ENCODE peak calls at places on chromosomes 6 and 20, in four cellular contexts. S is AG09309, D is upper lobe of left lung, E is fibroblast of lung. O is an unnamed sample.
A peak's percentile ranks its signal among the peaks of the same experiment; 100 is the strongest.

GRCh38 chr20:19079536-19080299 is 132.7 kb upstream of the SLC24A3 start:
- DNase-seq in S (no peak), D (no peak), E (peak; percentile 3), O (no peak)

GRCh38 chr6:62891065-62891647 is 320.1 kb upstream of the FKBP1C start:
- DNase-seq in S (no peak), D (no peak), E (no peak), O (no peak)

GRCh38 chr20:2814587-2815051 is at the start of gene C20orf141:
- DNase-seq in S (peak; percentile 97), D (no peak), E (peak; percentile 96), O (no peak)

GRCh38 chr6:5751525-5752252 is 255.0 kb downstream of the NRN1 start:
- DNase-seq in S (no peak), D (no peak), E (no peak), O (no peak)

GRCh38 chr20:44012466-44013226 is 98.0 kb downstream of the TOX2 start:
- DNase-seq in S (no peak), D (no peak), E (no peak), O (no peak)

GRCh38 chr6:33668914-33669313 is 42.6 kb downstream of the UQCC2 start:
- DNase-seq in S (no peak), D (peak; percentile 88), E (no peak), O (no peak)

GRCh38 chr6:146224988-146225387 is 196.1 kb downstream of the GRM1 start:
- DNase-seq in S (no peak), D (no peak), E (no peak), O (no peak)

GRCh38 chr6:41934278-41935189 is 7.1 kb downstream of the CCND3 start:
- DNase-seq in S (no peak), D (no peak), E (no peak), O (no peak)

GRCh38 chr6:149925974-149926777 is 3.3 kb upstream of the RAET1G start:
- DNase-seq in S (peak; percentile 25), D (no peak), E (peak; percentile 74), O (peak; percentile 93)

GRCh38 chr6:138188278-138188923 is 26.7 kb downstream of the ARFGEF3 start:
- DNase-seq in S (no peak), D (no peak), E (no peak), O (no peak)

GRCh38 chr20:23770384-23770783 is 19.6 kb upstream of the CST1 start:
- DNase-seq in S (no peak), D (no peak), E (no peak), O (no peak)

GRCh38 chr20:56359212-56360132 is 698 bp downstream of the FAM210B start:
- DNase-seq in S (no peak), D (peak; percentile 84), E (peak; percentile 73), O (peak; percentile 56)

GRCh38 chr6:125867483-125867935 is 76.7 kb downstream of the NCOA7 start:
- DNase-seq in S (peak; percentile 83), D (no peak), E (peak; percentile 63), O (no peak)

GRCh38 chr6:112639436-112639835 is 292.3 kb downstream of the RFPL4B start:
- DNase-seq in S (peak; percentile 76), D (no peak), E (peak; percentile 86), O (no peak)

GRCh38 chr6:108100003-108100402 is 25.5 kb upstream of the OSTM1 start:
- DNase-seq in S (no peak), D (no peak), E (no peak), O (no peak)

GRCh38 chr6:6927437-6928361 is 180.1 kb upstream of the RREB1 start:
- DNase-seq in S (no peak), D (peak; percentile 51), E (peak; percentile 40), O (no peak)

GRCh38 chr20:17491041-17491440 is 40.1 kb downstream of the BFSP1 start:
- DNase-seq in S (no peak), D (no peak), E (no peak), O (no peak)

GRCh38 chr6:21741221-21742109 is 147.9 kb downstream of the SOX4 start:
- DNase-seq in S (no peak), D (no peak), E (peak; percentile 32), O (no peak)

GRCh38 chr6:105482227-105482839 is 79.5 kb upstream of the PREP start:
- DNase-seq in S (peak; percentile 35), D (no peak), E (peak; percentile 76), O (no peak)

GRCh38 chr6:112330071-112330876 is 16.9 kb upstream of the RFPL4B start:
- DNase-seq in S (no peak), D (no peak), E (peak; percentile 25), O (no peak)

GRCh38 chr6:138229072-138229471 is 10.8 kb upstream of the PBOV1 start:
- DNase-seq in S (no peak), D (no peak), E (no peak), O (no peak)

GRCh38 chr20:674936-675452 is 608 bp downstream of the SCRT2 start:
- DNase-seq in S (no peak), D (no peak), E (no peak), O (no peak)

GRCh38 chr6:78623567-78623966 is 243.8 kb upstream of the IRAK1BP1 start:
- DNase-seq in S (no peak), D (no peak), E (no peak), O (no peak)

GRCh38 chr6:138005846-138006245 is 101.4 kb downstream of the PERP start:
- DNase-seq in S (no peak), D (no peak), E (no peak), O (no peak)

GRCh38 chr6:2616796-2617195 is 133.9 kb downstream of the MYLK4 start:
- DNase-seq in S (no peak), D (no peak), E (no peak), O (no peak)

GRCh38 chr6:3403244-3404154 is 53.4 kb downstream of the SLC22A23 start:
- DNase-seq in S (no peak), D (no peak), E (no peak), O (peak; percentile 88)

GRCh38 chr20:2042400-2042799 is 48.5 kb upstream of the PDYN start:
- DNase-seq in S (peak; percentile 10), D (no peak), E (peak; percentile 1), O (no peak)

GRCh38 chr20:61529354-61529753 is 277.3 kb downstream of the CDH4 start:
- DNase-seq in S (no peak), D (no peak), E (no peak), O (no peak)

GRCh38 chr20:35560541-35560940 is 18.7 kb downstream of the ERGIC3 start:
- DNase-seq in S (no peak), D (no peak), E (no peak), O (peak; percentile 49)

GRCh38 chr6:28399370-28400121 is at the start of gene ZSCAN12:
- DNase-seq in S (peak; percentile 41), D (peak; percentile 96), E (peak; percentile 94), O (peak; percentile 79)

DNA sequence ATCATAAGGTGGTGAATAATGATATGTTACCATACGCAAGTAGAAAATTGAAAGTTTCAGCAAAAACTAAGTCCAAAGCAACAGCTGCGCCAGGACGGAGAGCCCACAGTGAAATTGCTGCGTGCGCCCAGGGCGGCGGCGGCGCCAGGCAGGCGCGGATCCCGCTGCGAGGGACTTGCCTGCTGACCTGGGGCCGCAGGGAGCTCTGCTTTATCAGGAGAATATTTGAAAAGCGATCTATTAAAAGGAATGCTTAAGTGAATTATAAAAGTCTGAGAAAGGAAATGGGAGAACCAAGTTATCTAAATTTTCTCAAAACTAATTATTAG is 85.4 kb downstream of the THBS2 start:
- DNase-seq in S (no peak), D (no peak), E (no peak), O (no peak)
- H3K4me3 ChIP-seq in S (no peak overlapping the region), D (no peak overlapping the region), E (no peak overlapping the region), O (no peak overlapping the region)

GRCh38 chr6:71403422-71404134 is 115.0 kb downstream of the OGFRL1 start:
- DNase-seq in S (no peak), D (no peak), E (peak; percentile 38), O (no peak)

GRCh38 chr6:71402101-71402500 is 113.5 kb downstream of the OGFRL1 start:
- DNase-seq in S (no peak), D (no peak), E (no peak), O (no peak)

GRCh38 chr6:71404967-71405278 is 116.3 kb downstream of the OGFRL1 start:
- DNase-seq in S (no peak), D (no peak), E (no peak), O (no peak)

GRCh38 chr6:71405416-71405815 is 116.8 kb downstream of the OGFRL1 start:
- DNase-seq in S (no peak), D (no peak), E (no peak), O (no peak)

DNA sequence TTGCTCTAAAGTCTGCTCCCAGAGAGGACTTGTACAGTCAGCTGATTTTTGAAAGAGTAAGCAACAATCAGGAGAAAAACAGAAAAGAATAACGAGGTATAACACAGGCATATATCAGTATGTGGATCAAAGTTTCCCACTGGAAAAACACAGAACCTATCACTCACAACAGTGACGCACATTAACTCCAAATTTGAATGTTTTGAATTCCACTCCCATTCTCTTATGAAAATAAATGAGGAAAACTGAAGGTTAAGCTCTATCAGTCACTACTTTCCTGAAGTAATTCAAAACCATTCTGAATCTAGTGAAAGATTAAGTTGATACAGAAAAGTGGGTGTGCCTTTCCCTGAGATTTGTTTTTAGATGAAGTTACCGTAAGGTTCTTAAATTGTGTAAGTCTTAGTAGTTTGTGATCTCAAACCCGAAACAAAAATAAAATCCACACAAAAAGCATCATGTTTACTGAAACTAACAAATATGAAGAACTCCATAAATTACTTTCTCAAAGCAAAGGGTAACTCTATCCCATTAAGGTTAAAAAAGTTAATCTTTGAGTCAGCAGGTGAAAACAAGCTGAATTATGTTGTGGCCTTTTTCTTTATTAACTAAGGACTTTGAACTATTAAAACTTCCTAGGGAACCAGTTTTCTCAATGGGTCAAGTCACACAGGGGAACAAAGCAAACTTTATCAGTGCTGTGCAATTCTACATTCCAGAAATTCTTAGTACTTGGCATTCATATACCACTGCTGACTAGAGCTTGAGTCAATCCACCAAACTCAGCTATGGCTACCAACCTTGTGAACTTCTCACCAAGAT is 115.7 kb downstream of the OGFRL1 start:
- DNase-seq in S (no peak), D (no peak), E (peak; percentile 64), O (no peak)
- H3K4me3 ChIP-seq in S (no peak overlapping the region), D (peak overlapping the region; percentile 9), E (no peak overlapping the region), O (peak overlapping the region; percentile 30)

DNA sequence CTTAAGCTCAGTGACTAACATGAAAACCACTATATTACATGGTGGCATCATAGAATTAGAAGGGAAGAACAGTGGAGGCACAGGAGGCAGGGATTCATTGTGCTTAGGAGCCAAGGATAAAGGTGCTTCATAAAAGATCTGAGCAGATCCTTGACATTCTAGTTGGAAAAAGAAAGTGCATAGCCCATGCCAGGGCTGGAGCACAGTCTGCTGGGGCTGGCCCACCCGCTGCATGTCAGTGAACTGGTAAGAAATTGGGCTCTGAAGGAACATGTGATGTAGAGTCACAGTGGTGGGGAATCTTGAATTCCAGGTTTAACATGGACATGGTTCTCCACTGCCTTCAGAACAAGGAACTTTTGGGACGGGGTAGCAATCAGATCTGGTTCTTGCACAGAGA is 20.4 kb downstream of the MYLIP start:
- DNase-seq in S (no peak), D (no peak), E (no peak), O (no peak)
- H3K4me3 ChIP-seq in S (no peak overlapping the region), D (no peak overlapping the region), E (no peak overlapping the region), O (no peak overlapping the region)

DNA sequence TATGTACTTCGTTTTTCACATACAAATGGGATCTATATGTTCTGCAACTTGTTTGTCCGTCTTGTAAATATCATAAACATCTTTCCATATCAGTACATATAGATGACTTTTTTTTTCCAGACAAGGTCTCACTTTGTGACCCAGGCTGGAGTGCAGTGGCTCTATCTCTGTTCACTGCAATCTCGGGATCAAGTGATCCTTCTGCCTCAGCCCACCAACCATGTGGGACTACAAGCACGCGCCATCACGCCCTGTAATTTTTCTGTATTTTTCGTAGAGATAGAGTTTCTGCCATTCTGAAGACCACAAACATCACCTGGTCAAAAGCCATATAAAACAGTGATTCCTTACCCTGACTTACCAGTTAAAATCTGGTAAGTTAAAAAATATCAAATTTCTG is 37.7 kb upstream of the SYNCRIP start:
- DNase-seq in S (no peak), D (no peak), E (no peak), O (no peak)
- H3K4me3 ChIP-seq in S (no peak overlapping the region), D (no peak overlapping the region), E (peak overlapping the region; percentile 39), O (no peak overlapping the region)

GRCh38 chr6:168035661-168036616 is 38.5 kb downstream of the KIF25 start:
- DNase-seq in S (no peak), D (no peak), E (peak; percentile 40), O (no peak)
- H3K4me3 ChIP-seq in S (peak overlapping the region; percentile 43), D (peak overlapping the region; percentile 41), E (peak overlapping the region; percentile 44), O (peak overlapping the region; percentile 20)

O was measured in pancreas.